ENCODE peak calls at places on chromosomes 7 and 10, in four cellular contexts. X is HEK293T, T is K562, N is HepG2. J is an unnamed sample.

GRCh38 chr10:26486985-26487850 is 49.1 kb downstream of the APBB1IP start:
- DNase-seq in N (peak), X (no peak), T (no peak), J (peak)

GRCh38 chr10:115167716-115168115 is 74.6 kb downstream of the ATRNL1 start:
- DNase-seq in T (no peak), N (no peak), X (no peak), J (no peak)

GRCh38 chr7:6558837-6559236 is 7.6 kb upstream of the GRID2IP start:
- DNase-seq in N (peak), X (peak), T (peak), J (no peak)

GRCh38 chr7:105594034-105594433 is 12.7 kb upstream of the EFCAB10 start:
- DNase-seq in T (no peak), X (no peak), N (no peak), J (no peak)

GRCh38 chr7:142383826-142384507 is 126.1 kb upstream of the PRSS58 start:
- DNase-seq in T (no peak), N (no peak), X (no peak), J (no peak)

GRCh38 chr10:80201592-80202256 is 3.6 kb downstream of the ANXA11 start:
- DNase-seq in T (no peak), X (no peak), N (no peak), J (no peak)

GRCh38 chr10:113853577-113854018 is 284 bp downstream of the DCLRE1A start:
- DNase-seq in T (no peak), X (no peak), N (no peak), J (no peak)

GRCh38 chr7:77734590-77735421 is 38.5 kb downstream of the RSBN1L start:
- DNase-seq in X (no peak), N (no peak), T (no peak), J (no peak)

GRCh38 chr7:23397241-23397640 is 73.0 kb downstream of the IGF2BP3 start:
- DNase-seq in N (no peak), X (no peak), T (no peak), J (no peak)

GRCh38 chr10:112215342-112215774 is 31.8 kb upstream of the GPAM start:
- DNase-seq in N (peak), T (no peak), X (no peak), J (no peak)

GRCh38 chr10:3769511-3769910 is 15.5 kb downstream of the KLF6 start:
- DNase-seq in X (no peak), N (no peak), T (no peak), J (no peak)
- TF ChIP-seq TARDBP in X (no peak), N (no peak), T (no peak), J (no peak)

DNA sequence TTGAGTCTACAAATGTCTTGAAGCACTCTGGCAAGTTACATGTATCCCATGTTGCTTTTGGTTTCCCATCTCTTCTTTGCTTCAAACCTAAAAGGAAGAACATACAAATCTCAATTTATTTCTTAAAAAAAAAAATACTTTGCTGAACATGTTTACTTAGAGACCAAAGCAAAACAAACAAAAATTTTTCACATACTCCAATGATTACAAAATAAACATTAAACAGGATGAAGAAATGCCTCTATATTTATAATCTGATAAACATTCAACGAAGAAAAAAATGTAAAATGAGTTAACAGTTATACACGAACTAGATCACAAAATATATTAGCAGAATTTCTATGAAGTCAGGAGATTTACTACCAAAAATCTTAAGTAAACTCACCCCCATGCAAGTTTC is 31.3 kb downstream of the FAM204A start:
- DNase-seq in X (no peak), N (no peak), T (no peak), J (no peak)
- TF ChIP-seq TARDBP in X (no peak), N (no peak), T (no peak), J (no peak)

GRCh38 chr7:49791089-49791741 is 17.8 kb downstream of the VWC2 start:
- DNase-seq in N (peak), X (no peak), T (no peak), J (no peak)
- TF ChIP-seq TARDBP in N (no peak), X (no peak), T (no peak), J (no peak)

DNA sequence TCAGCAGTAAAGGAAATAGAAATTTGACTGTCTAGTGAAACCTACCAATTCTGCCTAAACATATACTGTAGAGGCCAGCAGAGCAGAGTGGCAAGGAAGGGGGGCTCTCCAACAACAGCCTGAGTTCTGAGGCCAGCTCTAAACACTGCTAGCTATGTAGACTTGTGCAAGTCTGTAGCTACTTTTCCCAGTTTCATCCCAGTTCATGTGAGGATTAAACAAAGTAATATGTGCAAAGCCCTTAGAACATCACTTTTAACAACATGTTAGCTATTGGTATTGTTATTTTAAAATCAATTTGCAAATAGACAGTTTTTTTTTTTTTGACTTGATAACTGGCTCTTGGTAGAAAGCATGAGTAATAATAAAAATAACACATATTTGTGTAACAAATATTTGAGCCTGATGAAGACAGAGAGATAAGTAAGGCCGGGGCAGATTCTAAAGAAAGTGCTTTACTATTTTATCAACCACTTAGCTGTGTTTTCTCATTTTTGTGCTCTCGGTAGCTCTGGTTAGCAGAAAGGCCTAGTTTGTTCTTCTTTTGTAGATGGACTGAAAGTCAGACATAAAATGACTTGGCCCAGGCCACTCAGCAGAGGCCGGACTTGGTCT is 9.3 kb downstream of the CHST12 start:
- DNase-seq in T (no peak), X (no peak), N (no peak), J (no peak)
- TF ChIP-seq TARDBP in T (no peak), X (no peak), N (no peak), J (no peak)

GRCh38 chr7:32501522-32501921 is 6.2 kb downstream of the AVL9 start:
- DNase-seq in X (no peak), N (peak), T (no peak), J (no peak)

GRCh38 chr7:32502656-32503189 is 7.4 kb downstream of the AVL9 start:
- DNase-seq in N (no peak), T (no peak), X (no peak), J (no peak)

GRCh38 chr7:32511791-32512190 is 16.5 kb downstream of the AVL9 start:
- DNase-seq in N (no peak), T (no peak), X (no peak), J (no peak)

GRCh38 chr7:32507416-32507815 is 12.1 kb downstream of the AVL9 start:
- DNase-seq in X (no peak), N (no peak), T (no peak), J (no peak)

DNA sequence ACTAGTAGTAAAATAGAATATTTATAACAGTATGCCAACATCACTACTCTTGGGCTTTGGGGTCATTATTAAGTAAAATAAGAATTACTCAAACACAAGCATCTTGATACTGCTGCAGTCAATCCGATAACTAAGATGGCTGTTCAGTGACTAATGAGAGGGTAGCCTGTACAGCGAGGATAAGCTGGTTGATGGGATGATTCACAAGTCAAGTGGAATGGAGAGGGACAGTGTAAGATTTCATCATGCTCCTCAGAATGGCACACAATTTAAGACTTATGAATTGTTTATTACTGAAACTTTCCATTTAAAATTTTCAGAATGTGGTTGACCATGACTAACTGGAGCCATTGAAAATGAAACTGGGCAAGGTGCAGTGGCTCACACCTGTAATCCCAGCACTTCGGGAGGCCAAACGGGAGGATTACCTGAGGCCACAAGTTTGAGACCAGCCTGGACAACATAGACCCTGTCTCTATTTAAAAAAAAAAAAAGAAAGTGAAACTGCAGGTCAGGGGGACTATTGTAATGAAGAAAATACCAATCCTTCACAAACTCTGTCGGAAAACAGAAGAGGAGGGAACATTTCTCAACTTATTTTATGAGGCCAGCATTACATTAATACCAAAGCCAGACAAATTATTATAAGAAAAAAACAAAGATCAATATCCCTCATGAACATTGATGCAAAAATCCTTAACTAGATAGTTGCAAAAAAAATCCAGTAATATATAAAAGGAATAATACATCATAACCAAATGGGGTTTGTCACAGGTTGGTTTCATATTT is 11.2 kb downstream of the AVL9 start:
- DNase-seq in T (peak), N (peak), X (no peak), J (no peak)
- TF ChIP-seq TARDBP in T (peak), N (no peak), X (no peak), J (no peak)

GRCh38 chr10:71319042-71319799 is at the start of gene SLC29A3:
- DNase-seq in X (peak), T (peak), N (peak), J (no peak)
- TF ChIP-seq TARDBP in X (no peak), T (no peak), N (peak), J (peak)

GRCh38 chr7:44264221-44264956 is 61.0 kb downstream of the CAMK2B start:
- DNase-seq in X (no peak), T (no peak), N (no peak), J (no peak)
- TF ChIP-seq TARDBP in X (no peak), T (no peak), N (no peak), J (no peak)

J was measured in GM12878.